ENCODE peak calls at places on chromosomes 13 and 19, in seven cellular contexts. X, Y, M, B, H, C and G are unnamed samples. For H3K4me1, the result is how much of the 10 kb centered on the place peaks cover.

GRCh38 chr19:56348289-56348877 is 33.7 kb upstream of the ZSCAN5A start:
- DNase-seq in B (no peak), H (no peak), M (peak), Y (peak), X (no peak), C (no peak), G (no peak)

GRCh38 chr13:44578064-44578394 is 1.9 kb upstream of the TSC22D1 start:
- DNase-seq in B (no peak), Y (no peak), H (no peak), X (no peak), M (peak), C (peak), G (no peak)

GRCh38 chr19:46716672-46717033 is 261 bp downstream of the PRKD2 start:
- DNase-seq in B (no peak), H (no peak), X (no peak), C (peak), M (peak), Y (no peak), G (no peak)

GRCh38 chr19:18157465-18158063 is 4.6 kb downstream of the PIK3R2 start:
- DNase-seq in Y (no peak), C (no peak), H (no peak), X (no peak), B (peak), M (peak), G (no peak)

GRCh38 chr13:21219044-21219381 is 42.6 kb downstream of the MRPL57 start:
- DNase-seq in H (no peak), Y (no peak), B (no peak), X (no peak), M (no peak), C (no peak), G (no peak)

GRCh38 chr19:48950830-48951519 is 3.7 kb upstream of the BAX start:
- DNase-seq in M (no peak), C (no peak), X (no peak), B (no peak), H (no peak), Y (no peak), G (no peak)

GRCh38 chr13:38582133-38582532 is 104.7 kb upstream of the FREM2 start:
- DNase-seq in Y (peak), C (peak), B (no peak), H (no peak), X (no peak), M (peak), G (no peak)

GRCh38 chr19:43432866-43433673 is 18.4 kb downstream of the TEX101 start:
- DNase-seq in H (peak), C (peak), M (peak), Y (peak), B (peak), X (no peak), G (peak)

GRCh38 chr19:42316223-42317211 is 3.4 kb downstream of the TMEM145 start:
- DNase-seq in H (peak), M (no peak), Y (peak), X (no peak), C (no peak), B (no peak), G (no peak)

GRCh38 chr13:33319859-33320258 is 34.3 kb upstream of the STARD13 start:
- DNase-seq in M (no peak), X (no peak), H (no peak), Y (no peak), B (no peak), C (no peak), G (no peak)

GRCh38 chr19:43465468-43466120 is at the start of gene LYPD3:
- DNase-seq in X (no peak), H (no peak), Y (peak), B (no peak), C (no peak), M (peak), G (no peak)

GRCh38 chr13:20940083-20940482 is 37.5 kb upstream of the XPO4 start:
- DNase-seq in M (no peak), C (no peak), Y (peak), X (no peak), H (no peak), B (no peak), G (no peak)

GRCh38 chr19:13850910-13851753 is 25.8 kb upstream of the NANOS3 start:
- DNase-seq in H (peak), X (peak), Y (peak), C (no peak), B (peak), M (no peak), G (peak)

GRCh38 chr19:7348587-7349230 is at the start of gene ARHGEF18:
- DNase-seq in Y (no peak), H (peak), X (peak), B (no peak), C (no peak), M (no peak), G (peak)
- H3K4me1 ChIP-seq in Y (under half), H (under half), X (under half), B (under half), C (under half), M (under half), G (under half)

DNA sequence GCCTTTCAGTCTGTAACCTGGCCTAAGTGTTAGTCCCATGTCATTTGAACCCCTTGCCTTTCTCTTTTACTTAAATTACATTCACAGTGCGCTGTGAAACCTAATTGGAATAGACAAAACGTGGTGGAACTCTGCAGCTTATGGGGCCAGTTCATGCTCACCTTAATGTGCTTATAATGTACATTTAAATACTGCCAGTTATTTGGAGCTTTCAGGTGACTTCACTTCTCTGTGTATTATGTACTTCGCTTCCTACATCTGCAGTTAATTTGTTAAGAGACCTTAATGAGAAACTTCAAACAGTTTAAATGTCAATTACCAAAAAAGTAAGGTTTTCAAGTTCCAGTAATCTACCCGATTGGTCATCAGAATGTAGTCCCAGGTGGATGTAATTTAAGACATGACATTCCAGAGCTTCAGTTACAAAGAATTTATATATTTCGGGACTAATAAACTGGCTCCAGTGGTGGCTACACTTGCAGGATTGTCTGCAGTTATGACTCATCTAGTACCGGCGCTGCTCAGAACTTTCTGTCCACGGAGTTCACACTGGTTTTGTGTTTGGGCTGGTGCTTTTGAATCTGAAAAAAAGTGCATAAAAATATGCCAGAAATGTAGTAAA is 125.3 kb downstream of the TM9SF2 start:
- DNase-seq in Y (peak), B (no peak), X (no peak), H (no peak), M (no peak), C (no peak), G (no peak)
- H3K4me3 ChIP-seq in Y (no peak), B (no peak), X (peak), H (no peak), M (no peak), C (peak), G (peak)

GRCh38 chr19:44752123-44752815 is 3.8 kb downstream of the BCL3 start:
- DNase-seq in M (no peak), X (no peak), B (no peak), H (no peak), C (no peak), Y (no peak), G (no peak)
- H3K4me1 ChIP-seq in M (under half), X (half or more), B (half or more), H (half or more), C (half or more), Y (under half), G (half or more)

DNA sequence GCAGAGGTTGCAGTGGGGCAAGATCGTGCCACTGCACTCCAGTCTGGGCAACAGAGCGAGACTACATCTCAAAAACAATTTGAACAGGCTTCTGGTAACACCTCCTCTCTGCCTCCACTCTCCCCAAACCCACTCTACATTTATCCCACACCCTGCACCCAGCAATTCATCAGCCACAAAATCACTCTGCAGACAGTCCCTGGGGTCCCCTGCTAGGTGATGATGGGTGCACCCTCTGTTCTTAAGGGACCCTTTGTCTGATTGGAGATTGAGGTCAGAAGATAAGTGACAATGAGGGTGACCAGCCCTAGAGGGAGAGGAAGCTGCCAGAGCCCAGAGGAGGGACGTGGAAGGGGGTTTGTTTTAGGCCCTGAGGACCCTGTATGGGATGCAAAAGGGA is 2.2 kb downstream of the BCL3 start:
- DNase-seq in H (no peak), B (no peak), Y (no peak), X (no peak), M (no peak), C (no peak), G (no peak)
- H3K4me3 ChIP-seq in H (peak), B (no peak), Y (no peak), X (no peak), M (no peak), C (peak), G (no peak)

GRCh38 chr13:50130686-50131051 is 115.4 kb downstream of the KCNRG start:
- DNase-seq in Y (peak), H (no peak), M (peak), C (peak), B (no peak), X (peak), G (no peak)
- H3K4me1 ChIP-seq in Y (under half), H (under half), M (half or more), C (under half), B (under half), X (under half), G (under half)

GRCh38 chr19:55172741-55173140 is 6.3 kb upstream of the DNAAF3 start:
- DNase-seq in X (no peak), H (no peak), B (no peak), Y (peak), C (no peak), M (no peak), G (no peak)
- H3K4me3 ChIP-seq in X (no peak), H (no peak), B (no peak), Y (no peak), C (peak), M (peak), G (no peak)